ENCODE peak calls at places on chromosomes 12 and 14, in eight cellular contexts. X, M, G, P, R, U, K and B are unnamed samples.

GRCh38 chr12:44253338-44253856 is 417.5 kb downstream of the TMEM117 start:
- DNase-seq in P (no peak), M (no peak), R (no peak), G (no peak), X (no peak), U (no peak), K (no peak), B (no peak)

GRCh38 chr14:23881292-23881691 is 72.3 kb upstream of the DHRS4 start:
- DNase-seq in U (no peak), G (no peak), K (no peak), P (no peak), M (no peak), X (no peak), R (no peak), B (no peak)

GRCh38 chr14:50954811-50955372 is 10.6 kb upstream of the PYGL start:
- DNase-seq in X (no peak), P (no peak), K (no peak), U (peak; percentile 57), G (peak; percentile 48), R (no peak), M (no peak), B (no peak)

GRCh38 chr12:100199347-100200136 is 1.1 kb upstream of the ACTR6 start:
- DNase-seq in G (peak; percentile 88), R (peak; percentile 82), K (peak; percentile 92), P (peak; percentile 51), X (peak; percentile 23), U (no peak), M (peak; percentile 75), B (no peak)

GRCh38 chr14:79543966-79544365 is 667.3 kb downstream of the DIO2 start:
- DNase-seq in P (no peak), G (peak; percentile 31), M (no peak), X (peak; percentile 38), K (no peak), R (no peak), U (peak; percentile 29), B (no peak)

GRCh38 chr12:5716221-5716620 is 228.8 kb downstream of the ANO2 start:
- DNase-seq in U (no peak), G (no peak), M (no peak), P (peak; percentile 23), R (no peak), K (no peak), X (no peak), B (no peak)

GRCh38 chr14:55274760-55275159 is 3.5 kb downstream of the FBXO34 start:
- DNase-seq in U (no peak), G (no peak), K (no peak), M (no peak), X (no peak), P (no peak), R (no peak), B (no peak)

GRCh38 chr12:51863921-51864700 is 15.6 kb upstream of the FIGNL2 start:
- DNase-seq in M (no peak), R (no peak), X (no peak), K (no peak), G (no peak), U (no peak), P (no peak), B (no peak)

GRCh38 chr12:48183876-48184548 is 568 bp downstream of the CCDC184 start:
- DNase-seq in P (no peak), R (no peak), M (no peak), K (no peak), G (no peak), U (no peak), X (no peak), B (no peak)

GRCh38 chr12:11765817-11766794 is 116.6 kb downstream of the ETV6 start:
- DNase-seq in G (peak; percentile 94), K (no peak), R (peak; percentile 35), M (no peak), X (no peak), P (no peak), U (peak; percentile 63), B (no peak)

GRCh38 chr14:102910442-102910841 is 12.0 kb upstream of the AMN start:
- DNase-seq in X (no peak), M (no peak), R (no peak), K (no peak), P (no peak), U (no peak), G (no peak), B (no peak)

GRCh38 chr14:24965934-24966593 is 83.9 kb downstream of the STXBP6 start:
- DNase-seq in U (peak; percentile 62), R (no peak), P (peak; percentile 61), X (no peak), K (no peak), M (no peak), G (no peak), B (no peak)

GRCh38 chr14:87430810-87431209 is 562.2 kb downstream of the GALC start:
- DNase-seq in R (no peak), K (no peak), G (no peak), U (no peak), P (no peak), M (no peak), X (no peak), B (no peak)

GRCh38 chr12:43711348-43711747 is 47.2 kb downstream of the PUS7L start:
- DNase-seq in R (no peak), P (no peak), M (no peak), X (no peak), U (no peak), K (no peak), G (no peak), B (no peak)

GRCh38 chr14:35149239-35149638 is 26.9 kb downstream of the PRORP start:
- DNase-seq in G (no peak), U (no peak), M (no peak), P (no peak), R (no peak), K (no peak), X (no peak), B (no peak)

GRCh38 chr12:122862872-122863701 is 27.8 kb downstream of the HIP1R start:
- DNase-seq in G (no peak), K (no peak), U (no peak), M (no peak), X (no peak), R (peak; percentile 60), P (no peak), B (no peak)

GRCh38 chr14:22098435-22098834 is 424.8 kb upstream of the OR4E1 start:
- DNase-seq in P (no peak), M (no peak), U (no peak), G (no peak), K (no peak), R (no peak), X (no peak), B (no peak)

GRCh38 chr14:59630281-59630963 is 53.8 kb upstream of the CCDC175 start:
- DNase-seq in P (no peak), K (no peak), M (no peak), G (no peak), U (no peak), R (no peak), X (no peak), B (no peak)
- H3K4me3 ChIP-seq in P (peak overlapping the region; percentile 51), K (no peak overlapping the region), M (no peak overlapping the region), G (no peak overlapping the region), U (peak overlapping the region; percentile 42), R (no peak overlapping the region), X (peak overlapping the region; percentile 65), B (no peak overlapping the region)

GRCh38 chr14:67881225-67881624 is 61.6 kb downstream of the RAD51B start:
- DNase-seq in R (no peak), X (no peak), K (no peak), U (no peak), M (no peak), P (no peak), G (peak; percentile 78), B (no peak)
- H3K4me3 ChIP-seq in R (no peak overlapping the region), X (no peak overlapping the region), K (no peak overlapping the region), U (no peak overlapping the region), M (no peak overlapping the region), P (no peak overlapping the region), G (no peak overlapping the region), B (no peak overlapping the region)

GRCh38 chr14:104118006-104118844 is 20.2 kb upstream of the KIF26A start:
- DNase-seq in R (no peak), K (peak; percentile 81), U (no peak), G (no peak), P (no peak), X (no peak), M (no peak), B (no peak)

GRCh38 chr14:104115131-104115600 is 23.2 kb upstream of the KIF26A start:
- DNase-seq in G (no peak), R (no peak), U (no peak), M (no peak), K (peak; percentile 83), P (no peak), X (no peak), B (no peak)

GRCh38 chr14:104117341-104118005 is 20.9 kb upstream of the KIF26A start:
- DNase-seq in U (no peak), P (no peak), K (peak; percentile 87), R (no peak), M (no peak), G (no peak), X (no peak), B (no peak)

GRCh38 chr14:104115691-104116543 is 22.5 kb upstream of the KIF26A start:
- DNase-seq in G (no peak), U (no peak), X (no peak), K (peak; percentile 89), R (no peak), P (no peak), M (no peak), B (no peak)

DNA sequence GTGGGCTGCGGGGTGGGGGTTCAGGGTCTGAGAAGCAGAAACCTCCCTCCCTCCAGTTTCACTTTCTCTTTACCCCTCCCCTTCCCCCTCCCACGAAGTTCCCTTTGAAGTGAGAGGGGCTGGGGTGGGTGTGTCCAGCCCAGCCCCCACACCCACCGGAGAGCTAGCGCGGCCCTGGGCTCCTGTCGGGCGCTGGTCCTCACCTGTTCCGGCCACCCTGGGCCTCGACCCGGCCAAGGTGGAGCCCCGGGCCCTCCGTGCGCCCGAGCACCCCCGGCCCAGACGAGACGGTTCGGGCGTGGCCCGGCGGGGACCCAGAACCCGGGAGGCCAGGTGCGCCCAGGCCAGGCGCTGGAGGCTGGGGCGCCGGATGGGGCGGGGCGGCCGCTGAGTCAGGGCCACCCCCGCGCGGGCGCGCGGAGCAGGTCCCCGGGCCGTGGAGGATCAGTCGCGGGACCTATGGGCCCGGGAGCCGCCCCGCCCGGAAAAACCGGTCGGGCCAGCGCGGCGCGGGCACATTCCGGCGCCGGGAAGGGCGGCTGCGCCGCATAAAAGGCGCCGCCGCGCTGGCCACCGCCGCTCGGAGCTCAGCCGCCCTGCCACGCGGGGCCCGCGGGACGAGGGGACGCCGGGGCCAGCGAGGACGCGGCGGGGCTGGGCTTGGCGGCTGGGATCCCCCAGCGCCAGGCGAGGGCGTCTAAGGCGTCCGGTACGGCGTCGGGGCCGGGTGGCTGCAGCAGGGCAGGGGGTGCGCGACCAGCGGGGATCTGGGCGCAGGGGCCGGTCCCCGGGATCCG is 21.6 kb upstream of the KIF26A start:
- DNase-seq in X (no peak), G (no peak), M (no peak), U (no peak), P (no peak), K (peak; percentile 85), R (no peak), B (no peak)
- H3K4me3 ChIP-seq in X (peak overlapping the region; percentile 27), G (no peak overlapping the region), M (no peak overlapping the region), U (no peak overlapping the region), P (peak overlapping the region; percentile 50), K (peak overlapping the region; percentile 32), R (no peak overlapping the region), B (peak overlapping the region; percentile 61)

DNA sequence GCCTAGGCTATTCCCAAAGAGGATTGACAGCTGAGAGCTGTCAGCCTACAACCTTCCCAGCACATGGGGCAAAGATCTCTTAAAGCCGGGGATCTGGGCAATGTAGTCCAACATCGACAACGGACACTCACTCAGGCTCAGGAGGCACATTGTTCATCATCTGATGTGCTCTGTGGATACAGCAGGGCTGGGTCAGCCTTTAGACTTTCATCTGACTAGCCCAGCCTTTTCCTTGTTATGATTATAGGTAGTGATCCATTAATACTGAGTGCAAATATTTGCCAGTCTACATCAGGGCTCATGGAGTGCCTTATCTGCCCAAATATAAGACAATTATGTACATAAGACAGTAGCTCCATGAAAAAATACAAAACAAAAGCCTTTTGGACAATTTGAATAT is 248.2 kb upstream of the FOXN3 start:
- DNase-seq in K (no peak), R (no peak), U (no peak), M (no peak), P (no peak), X (no peak), G (no peak), B (no peak)
- H3K4me3 ChIP-seq in K (no peak overlapping the region), R (no peak overlapping the region), U (no peak overlapping the region), M (no peak overlapping the region), P (no peak overlapping the region), X (no peak overlapping the region), G (no peak overlapping the region), B (no peak overlapping the region)